ENCODE peak calls at places on chromosomes 1 and 21, in eight cellular contexts. One of them, this sample, is unnamed.

GRCh38 chr1:154951901-154952657 is 3.8 kb downstream of the PBXIP1 start:
- DNase-seq in NCI-H69: no peak
- DNase-seq in AG10803: no peak
- DNase-seq in stimulated activated CD4-positive, alpha-beta T cell treated with anti-CD3 and anti-CD28 coated beads, Interleukin-4, amount 100 ng/mL, for 48 hours: no peak
- DNase-seq in T-helper 2 cell: no peak
- DNase-seq in GM12892: no peak
- DNase-seq in stimulated activated naive CD8-positive, alpha-beta T cell treated with anti-CD3 and anti-CD28 coated beads, Interleukin-15, Interleukin-2, amounts not matched to agents 100 U/mL and 50 U/mL, for 24 hours: peak
- DNase-seq in colonic mucosa: no peak
- DNase-seq in this sample: peak

GRCh38 chr1:192807968-192808587 is 761 bp upstream of the RGS2 start:
- DNase-seq in GM12892: no peak
- DNase-seq in T-helper 2 cell: no peak
- DNase-seq in stimulated activated naive CD8-positive, alpha-beta T cell treated with anti-CD3 and anti-CD28 coated beads, Interleukin-15, Interleukin-2, amounts not matched to agents 100 U/mL and 50 U/mL, for 24 hours: no peak
- DNase-seq in NCI-H69: peak
- DNase-seq in stimulated activated CD4-positive, alpha-beta T cell treated with anti-CD3 and anti-CD28 coated beads, Interleukin-4, amount 100 ng/mL, for 48 hours: no peak
- DNase-seq in colonic mucosa: no peak
- DNase-seq in AG10803: peak
- DNase-seq in this sample: no peak

GRCh38 chr1:55669308-55669707 is 454.1 kb upstream of the USP24 start:
- DNase-seq in stimulated activated naive CD8-positive, alpha-beta T cell treated with anti-CD3 and anti-CD28 coated beads, Interleukin-15, Interleukin-2, amounts not matched to agents 100 U/mL and 50 U/mL, for 24 hours: no peak
- DNase-seq in colonic mucosa: no peak
- DNase-seq in stimulated activated CD4-positive, alpha-beta T cell treated with anti-CD3 and anti-CD28 coated beads, Interleukin-4, amount 100 ng/mL, for 48 hours: no peak
- DNase-seq in T-helper 2 cell: no peak
- DNase-seq in NCI-H69: no peak
- DNase-seq in GM12892: no peak
- DNase-seq in AG10803: peak
- DNase-seq in this sample: no peak

GRCh38 chr1:213821175-213821942 is 166.4 kb upstream of the PROX1 start:
- DNase-seq in AG10803: no peak
- DNase-seq in T-helper 2 cell: no peak
- DNase-seq in colonic mucosa: no peak
- DNase-seq in GM12892: no peak
- DNase-seq in stimulated activated CD4-positive, alpha-beta T cell treated with anti-CD3 and anti-CD28 coated beads, Interleukin-4, amount 100 ng/mL, for 48 hours: no peak
- DNase-seq in stimulated activated naive CD8-positive, alpha-beta T cell treated with anti-CD3 and anti-CD28 coated beads, Interleukin-15, Interleukin-2, amounts not matched to agents 100 U/mL and 50 U/mL, for 24 hours: no peak
- DNase-seq in NCI-H69: no peak
- DNase-seq in this sample: no peak

GRCh38 chr1:117630423-117630998 is 24.7 kb downstream of the TENT5C start:
- DNase-seq in AG10803: no peak
- DNase-seq in stimulated activated CD4-positive, alpha-beta T cell treated with anti-CD3 and anti-CD28 coated beads, Interleukin-4, amount 100 ng/mL, for 48 hours: no peak
- DNase-seq in T-helper 2 cell: no peak
- DNase-seq in stimulated activated naive CD8-positive, alpha-beta T cell treated with anti-CD3 and anti-CD28 coated beads, Interleukin-15, Interleukin-2, amounts not matched to agents 100 U/mL and 50 U/mL, for 24 hours: no peak
- DNase-seq in GM12892: no peak
- DNase-seq in NCI-H69: no peak
- DNase-seq in colonic mucosa: no peak
- DNase-seq in this sample: no peak

GRCh38 chr1:202551683-202552082 is 158.6 kb downstream of the SYT2 start:
- DNase-seq in T-helper 2 cell: no peak
- DNase-seq in colonic mucosa: no peak
- DNase-seq in GM12892: no peak
- DNase-seq in stimulated activated CD4-positive, alpha-beta T cell treated with anti-CD3 and anti-CD28 coated beads, Interleukin-4, amount 100 ng/mL, for 48 hours: no peak
- DNase-seq in AG10803: no peak
- DNase-seq in stimulated activated naive CD8-positive, alpha-beta T cell treated with anti-CD3 and anti-CD28 coated beads, Interleukin-15, Interleukin-2, amounts not matched to agents 100 U/mL and 50 U/mL, for 24 hours: no peak
- DNase-seq in NCI-H69: peak
- DNase-seq in this sample: no peak

GRCh38 chr1:21586222-21586621 is 77.0 kb downstream of the ALPL start:
- DNase-seq in stimulated activated CD4-positive, alpha-beta T cell treated with anti-CD3 and anti-CD28 coated beads, Interleukin-4, amount 100 ng/mL, for 48 hours: no peak
- DNase-seq in AG10803: no peak
- DNase-seq in T-helper 2 cell: no peak
- DNase-seq in colonic mucosa: no peak
- DNase-seq in GM12892: no peak
- DNase-seq in stimulated activated naive CD8-positive, alpha-beta T cell treated with anti-CD3 and anti-CD28 coated beads, Interleukin-15, Interleukin-2, amounts not matched to agents 100 U/mL and 50 U/mL, for 24 hours: no peak
- DNase-seq in NCI-H69: no peak
- DNase-seq in this sample: no peak

GRCh38 chr1:150807257-150807637 is 813 bp downstream of the CTSK start:
- DNase-seq in stimulated activated naive CD8-positive, alpha-beta T cell treated with anti-CD3 and anti-CD28 coated beads, Interleukin-15, Interleukin-2, amounts not matched to agents 100 U/mL and 50 U/mL, for 24 hours: no peak
- DNase-seq in NCI-H69: no peak
- DNase-seq in GM12892: no peak
- DNase-seq in T-helper 2 cell: no peak
- DNase-seq in AG10803: peak
- DNase-seq in stimulated activated CD4-positive, alpha-beta T cell treated with anti-CD3 and anti-CD28 coated beads, Interleukin-4, amount 100 ng/mL, for 48 hours: no peak
- DNase-seq in colonic mucosa: no peak
- DNase-seq in this sample: no peak

GRCh38 chr1:100924212-100924611 is 28.3 kb downstream of the SLC30A7 start:
- DNase-seq in stimulated activated CD4-positive, alpha-beta T cell treated with anti-CD3 and anti-CD28 coated beads, Interleukin-4, amount 100 ng/mL, for 48 hours: no peak
- DNase-seq in GM12892: no peak
- DNase-seq in NCI-H69: no peak
- DNase-seq in AG10803: no peak
- DNase-seq in stimulated activated naive CD8-positive, alpha-beta T cell treated with anti-CD3 and anti-CD28 coated beads, Interleukin-15, Interleukin-2, amounts not matched to agents 100 U/mL and 50 U/mL, for 24 hours: no peak
- DNase-seq in colonic mucosa: no peak
- DNase-seq in T-helper 2 cell: no peak
- DNase-seq in this sample: no peak

GRCh38 chr21:26840912-26841311 is 4.3 kb downstream of the ADAMTS1 start:
- DNase-seq in NCI-H69: peak
- DNase-seq in stimulated activated naive CD8-positive, alpha-beta T cell treated with anti-CD3 and anti-CD28 coated beads, Interleukin-15, Interleukin-2, amounts not matched to agents 100 U/mL and 50 U/mL, for 24 hours: no peak
- DNase-seq in colonic mucosa: no peak
- DNase-seq in T-helper 2 cell: no peak
- DNase-seq in AG10803: peak
- DNase-seq in GM12892: no peak
- DNase-seq in stimulated activated CD4-positive, alpha-beta T cell treated with anti-CD3 and anti-CD28 coated beads, Interleukin-4, amount 100 ng/mL, for 48 hours: no peak
- DNase-seq in this sample: no peak

GRCh38 chr1:154534263-154534844 is 24.1 kb downstream of the UBE2Q1 start:
- DNase-seq in T-helper 2 cell: no peak
- DNase-seq in colonic mucosa: peak
- DNase-seq in stimulated activated CD4-positive, alpha-beta T cell treated with anti-CD3 and anti-CD28 coated beads, Interleukin-4, amount 100 ng/mL, for 48 hours: no peak
- DNase-seq in AG10803: peak
- DNase-seq in stimulated activated naive CD8-positive, alpha-beta T cell treated with anti-CD3 and anti-CD28 coated beads, Interleukin-15, Interleukin-2, amounts not matched to agents 100 U/mL and 50 U/mL, for 24 hours: no peak
- DNase-seq in GM12892: no peak
- DNase-seq in NCI-H69: peak
- DNase-seq in this sample: no peak